ENCODE peak calls at places on chromosomes 4 and X, in nine cellular contexts. One of them, this sample, is unnamed.

GRCh38 chr4:8200302-8200975 is 1.3 kb downstream of the SH3TC1 start:
- DNase-seq in fibroblast of mammary gland: peak
- DNase-seq in left lung: peak
- DNase-seq in fibroblast of pulmonary artery: peak
- DNase-seq in lower lobe of right lung: peak
- DNase-seq in transverse colon: peak
- DNase-seq in AG10803: no peak
- DNase-seq in AG04449: no peak
- DNase-seq in BJ: no peak
- DNase-seq in this sample: no peak

GRCh38 chrX:1853916-1854315 is 239.1 kb downstream of the ASMT start:
- DNase-seq in fibroblast of mammary gland: no peak
- DNase-seq in left lung: no peak
- DNase-seq in fibroblast of pulmonary artery: no peak
- DNase-seq in lower lobe of right lung: no peak
- DNase-seq in transverse colon: no peak
- DNase-seq in AG10803: no peak
- DNase-seq in AG04449: no peak
- DNase-seq in BJ: no peak
- DNase-seq in this sample: no peak

GRCh38 chrX:106698693-106699092 is 27.8 kb upstream of the RNF128 start:
- DNase-seq in fibroblast of mammary gland: peak
- DNase-seq in left lung: no peak
- DNase-seq in fibroblast of pulmonary artery: peak
- DNase-seq in lower lobe of right lung: no peak
- DNase-seq in transverse colon: no peak
- DNase-seq in AG10803: peak
- DNase-seq in AG04449: no peak
- DNase-seq in BJ: no peak
- DNase-seq in this sample: peak

GRCh38 chr4:110620352-110621327 is 2.2 kb downstream of the PITX2 start:
- DNase-seq in fibroblast of mammary gland: no peak
- DNase-seq in left lung: peak
- DNase-seq in fibroblast of pulmonary artery: peak
- DNase-seq in lower lobe of right lung: no peak
- DNase-seq in transverse colon: peak
- DNase-seq in AG10803: no peak
- DNase-seq in AG04449: no peak
- DNase-seq in BJ: no peak
- DNase-seq in this sample: no peak

GRCh38 chr4:89482926-89483595 is 175.5 kb upstream of the GPRIN3 start:
- DNase-seq in fibroblast of mammary gland: peak
- DNase-seq in left lung: peak
- DNase-seq in fibroblast of pulmonary artery: peak
- DNase-seq in lower lobe of right lung: no peak
- DNase-seq in transverse colon: no peak
- DNase-seq in AG10803: no peak
- DNase-seq in AG04449: no peak
- DNase-seq in BJ: no peak
- DNase-seq in this sample: no peak

GRCh38 chrX:20519077-20519617 is 252.4 kb upstream of the RPS6KA3 start:
- DNase-seq in fibroblast of mammary gland: no peak
- DNase-seq in left lung: no peak
- DNase-seq in fibroblast of pulmonary artery: no peak
- DNase-seq in lower lobe of right lung: no peak
- DNase-seq in transverse colon: no peak
- DNase-seq in AG10803: no peak
- DNase-seq in AG04449: no peak
- DNase-seq in BJ: no peak
- DNase-seq in this sample: no peak

GRCh38 chr4:154999950-155000578 is 208.4 kb upstream of the NPY2R start:
- DNase-seq in fibroblast of mammary gland: peak
- DNase-seq in left lung: no peak
- DNase-seq in fibroblast of pulmonary artery: no peak
- DNase-seq in lower lobe of right lung: no peak
- DNase-seq in transverse colon: no peak
- DNase-seq in AG10803: no peak
- DNase-seq in AG04449: no peak
- DNase-seq in BJ: no peak
- DNase-seq in this sample: no peak

GRCh38 chr4:185535818-185536729 is 767 bp upstream of the PDLIM3 start:
- DNase-seq in fibroblast of mammary gland: peak
- DNase-seq in left lung: no peak
- DNase-seq in fibroblast of pulmonary artery: peak
- DNase-seq in lower lobe of right lung: no peak
- DNase-seq in transverse colon: peak
- DNase-seq in AG10803: peak
- DNase-seq in AG04449: no peak
- DNase-seq in BJ: no peak
- DNase-seq in this sample: no peak

GRCh38 chrX:124354648-124355047 is 8.3 kb downstream of the SH2D1A start:
- DNase-seq in fibroblast of mammary gland: no peak
- DNase-seq in left lung: no peak
- DNase-seq in fibroblast of pulmonary artery: no peak
- DNase-seq in lower lobe of right lung: no peak
- DNase-seq in transverse colon: no peak
- DNase-seq in AG10803: no peak
- DNase-seq in AG04449: no peak
- DNase-seq in BJ: no peak
- DNase-seq in this sample: no peak

GRCh38 chr4:41572414-41572986 is 34.5 kb downstream of the LIMCH1 start:
- DNase-seq in fibroblast of mammary gland: peak
- DNase-seq in left lung: no peak
- DNase-seq in fibroblast of pulmonary artery: no peak
- DNase-seq in lower lobe of right lung: no peak
- DNase-seq in transverse colon: no peak
- DNase-seq in AG10803: no peak
- DNase-seq in AG04449: no peak
- DNase-seq in BJ: peak
- DNase-seq in this sample: no peak

GRCh38 chr4:37837446-37837845 is 11.0 kb downstream of the PGM2 start:
- DNase-seq in fibroblast of mammary gland: peak
- DNase-seq in left lung: no peak
- DNase-seq in fibroblast of pulmonary artery: peak
- DNase-seq in lower lobe of right lung: no peak
- DNase-seq in transverse colon: no peak
- DNase-seq in AG10803: peak
- DNase-seq in AG04449: peak
- DNase-seq in BJ: peak
- DNase-seq in this sample: peak

GRCh38 chrX:140762061-140762460 is 52.5 kb downstream of the LINC00632 start:
- DNase-seq in fibroblast of mammary gland: peak
- DNase-seq in left lung: no peak
- DNase-seq in fibroblast of pulmonary artery: peak
- DNase-seq in lower lobe of right lung: no peak
- DNase-seq in transverse colon: peak
- DNase-seq in AG10803: peak
- DNase-seq in AG04449: no peak
- DNase-seq in BJ: no peak
- DNase-seq in this sample: no peak

GRCh38 chrX:37405954-37406353 is 56.8 kb downstream of the PRRG1 start:
- DNase-seq in fibroblast of mammary gland: peak
- DNase-seq in left lung: no peak
- DNase-seq in fibroblast of pulmonary artery: peak
- DNase-seq in lower lobe of right lung: no peak
- DNase-seq in transverse colon: no peak
- DNase-seq in AG10803: peak
- DNase-seq in AG04449: peak
- DNase-seq in BJ: no peak
- DNase-seq in this sample: no peak

GRCh38 chr4:90845777-90846176 is 718.6 kb downstream of the CCSER1 start:
- DNase-seq in fibroblast of mammary gland: no peak
- DNase-seq in left lung: no peak
- DNase-seq in fibroblast of pulmonary artery: peak
- DNase-seq in lower lobe of right lung: no peak
- DNase-seq in transverse colon: no peak
- DNase-seq in AG10803: no peak
- DNase-seq in AG04449: no peak
- DNase-seq in BJ: no peak
- DNase-seq in this sample: no peak

GRCh38 chr4:96972920-96973319 is 1133.0 kb downstream of the PDHA2 start:
- DNase-seq in fibroblast of mammary gland: no peak
- DNase-seq in left lung: no peak
- DNase-seq in fibroblast of pulmonary artery: no peak
- DNase-seq in lower lobe of right lung: no peak
- DNase-seq in transverse colon: no peak
- DNase-seq in AG10803: no peak
- DNase-seq in AG04449: no peak
- DNase-seq in BJ: no peak
- DNase-seq in this sample: no peak

GRCh38 chr4:145511913-145512522 is 30.4 kb downstream of the SMAD1 start:
- DNase-seq in fibroblast of mammary gland: peak
- DNase-seq in left lung: no peak
- DNase-seq in fibroblast of pulmonary artery: peak
- DNase-seq in lower lobe of right lung: no peak
- DNase-seq in transverse colon: no peak
- DNase-seq in AG10803: peak
- DNase-seq in AG04449: no peak
- DNase-seq in BJ: no peak
- DNase-seq in this sample: no peak

GRCh38 chr4:22413416-22413815 is 102.5 kb downstream of the ADGRA3 start:
- DNase-seq in fibroblast of mammary gland: no peak
- DNase-seq in left lung: no peak
- DNase-seq in fibroblast of pulmonary artery: no peak
- DNase-seq in lower lobe of right lung: no peak
- DNase-seq in transverse colon: no peak
- DNase-seq in AG10803: no peak
- DNase-seq in AG04449: no peak
- DNase-seq in BJ: no peak
- DNase-seq in this sample: no peak

GRCh38 chr4:94158883-94159282 is 48.8 kb upstream of the SMARCAD1 start:
- DNase-seq in fibroblast of mammary gland: no peak
- DNase-seq in left lung: no peak
- DNase-seq in fibroblast of pulmonary artery: no peak
- DNase-seq in lower lobe of right lung: no peak
- DNase-seq in transverse colon: no peak
- DNase-seq in AG10803: no peak
- DNase-seq in AG04449: no peak
- DNase-seq in BJ: no peak
- DNase-seq in this sample: no peak

GRCh38 chr4:13347517-13348125 is 136.5 kb downstream of the RAB28 start:
- DNase-seq in fibroblast of mammary gland: no peak
- DNase-seq in left lung: no peak
- DNase-seq in fibroblast of pulmonary artery: no peak
- DNase-seq in lower lobe of right lung: no peak
- DNase-seq in transverse colon: no peak
- DNase-seq in AG10803: peak
- DNase-seq in AG04449: no peak
- DNase-seq in BJ: no peak
- DNase-seq in this sample: no peak

GRCh38 chr4:48939785-48940184 is 33.2 kb upstream of the OCIAD2 start:
- DNase-seq in fibroblast of mammary gland: peak
- DNase-seq in left lung: no peak
- DNase-seq in fibroblast of pulmonary artery: peak
- DNase-seq in lower lobe of right lung: no peak
- DNase-seq in transverse colon: no peak
- DNase-seq in AG10803: peak
- DNase-seq in AG04449: peak
- DNase-seq in BJ: peak
- DNase-seq in this sample: peak

GRCh38 chr4:169909897-169910296 is 116.3 kb downstream of the MFAP3L start:
- DNase-seq in fibroblast of mammary gland: no peak
- DNase-seq in left lung: no peak
- DNase-seq in fibroblast of pulmonary artery: no peak
- DNase-seq in lower lobe of right lung: no peak
- DNase-seq in transverse colon: no peak
- DNase-seq in AG10803: no peak
- DNase-seq in AG04449: no peak
- DNase-seq in BJ: no peak
- DNase-seq in this sample: no peak

DNA sequence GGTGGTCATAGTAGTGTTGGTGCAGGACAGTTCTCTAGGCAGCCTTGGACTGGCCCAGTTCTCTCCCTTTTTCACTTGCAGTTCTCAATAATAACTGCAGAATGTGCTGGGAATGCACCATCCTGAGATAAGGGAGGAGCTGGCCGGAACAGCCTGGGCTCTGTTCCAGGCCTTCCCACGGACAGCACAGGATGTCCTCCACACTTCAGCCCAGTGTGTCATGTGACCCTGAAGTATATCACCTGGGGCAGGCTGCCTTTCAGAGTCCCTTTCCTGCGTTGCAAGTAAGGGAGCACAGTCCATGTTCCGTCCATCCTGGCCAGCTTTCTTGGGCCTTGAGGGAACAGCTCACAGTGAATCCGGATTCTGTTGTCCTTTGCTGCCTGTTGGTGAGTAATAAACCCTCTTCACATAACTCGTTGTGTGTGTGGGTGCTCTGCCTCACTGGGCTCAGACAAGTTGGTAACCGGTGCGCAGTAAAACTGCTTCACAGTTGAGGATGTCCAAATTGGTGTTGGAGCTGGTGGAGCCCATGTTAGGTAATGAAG is 32.3 kb upstream of the BBS12 start:
- DNase-seq in fibroblast of mammary gland: peak
- DNase-seq in left lung: no peak
- DNase-seq in fibroblast of pulmonary artery: peak
- DNase-seq in lower lobe of right lung: no peak
- DNase-seq in transverse colon: peak
- DNase-seq in AG10803: no peak
- DNase-seq in AG04449: no peak
- DNase-seq in BJ: no peak
- DNase-seq in this sample: no peak
- H3K4me3 ChIP-seq in fibroblast of mammary gland: peak
- H3K4me3 ChIP-seq in left lung: no peak
- H3K4me3 ChIP-seq in fibroblast of pulmonary artery: peak
- H3K4me3 ChIP-seq in lower lobe of right lung: no peak
- H3K4me3 ChIP-seq in transverse colon: no peak
- H3K4me3 ChIP-seq in AG10803: no peak
- H3K4me3 ChIP-seq in AG04449: no peak
- H3K4me3 ChIP-seq in BJ: no peak
- H3K4me3 ChIP-seq in this sample: no peak

GRCh38 chrX:29762006-29762405 is 453.4 kb upstream of the MAGEB2 start:
- DNase-seq in fibroblast of mammary gland: no peak
- DNase-seq in left lung: no peak
- DNase-seq in fibroblast of pulmonary artery: no peak
- DNase-seq in lower lobe of right lung: no peak
- DNase-seq in transverse colon: no peak
- DNase-seq in AG10803: no peak
- DNase-seq in AG04449: no peak
- DNase-seq in BJ: no peak
- DNase-seq in this sample: no peak
- TF ChIP-seq CTCF in fibroblast of mammary gland: no peak
- TF ChIP-seq CTCF in left lung: no peak
- TF ChIP-seq CTCF in fibroblast of pulmonary artery: no peak
- TF ChIP-seq CTCF in lower lobe of right lung: no peak
- TF ChIP-seq CTCF in transverse colon: no peak
- TF ChIP-seq CTCF in AG10803: no peak
- TF ChIP-seq CTCF in AG04449: no peak
- TF ChIP-seq CTCF in BJ: no peak
- TF ChIP-seq CTCF in this sample: no peak

GRCh38 chr4:137532869-137533236 is 559 bp upstream of the PCDH18 start:
- DNase-seq in fibroblast of mammary gland: no peak
- DNase-seq in left lung: no peak
- DNase-seq in fibroblast of pulmonary artery: no peak
- DNase-seq in lower lobe of right lung: no peak
- DNase-seq in transverse colon: no peak
- DNase-seq in AG10803: no peak
- DNase-seq in AG04449: no peak
- DNase-seq in BJ: no peak
- DNase-seq in this sample: no peak
- H3K4me3 ChIP-seq in fibroblast of mammary gland: peak
- H3K4me3 ChIP-seq in left lung: peak
- H3K4me3 ChIP-seq in fibroblast of pulmonary artery: peak
- H3K4me3 ChIP-seq in lower lobe of right lung: peak
- H3K4me3 ChIP-seq in transverse colon: peak
- H3K4me3 ChIP-seq in AG10803: peak
- H3K4me3 ChIP-seq in AG04449: peak
- H3K4me3 ChIP-seq in BJ: peak
- H3K4me3 ChIP-seq in this sample: peak

GRCh38 chr4:63786181-63786580 is 623.1 kb downstream of the TECRL start:
- DNase-seq in fibroblast of mammary gland: no peak
- DNase-seq in left lung: no peak
- DNase-seq in fibroblast of pulmonary artery: no peak
- DNase-seq in lower lobe of right lung: no peak
- DNase-seq in transverse colon: no peak
- DNase-seq in AG10803: no peak
- DNase-seq in AG04449: no peak
- DNase-seq in BJ: no peak
- DNase-seq in this sample: no peak
- TF ChIP-seq CTCF in fibroblast of mammary gland: no peak
- TF ChIP-seq CTCF in left lung: no peak
- TF ChIP-seq CTCF in fibroblast of pulmonary artery: no peak
- TF ChIP-seq CTCF in lower lobe of right lung: no peak
- TF ChIP-seq CTCF in transverse colon: no peak
- TF ChIP-seq CTCF in AG10803: no peak
- TF ChIP-seq CTCF in AG04449: no peak
- TF ChIP-seq CTCF in BJ: no peak
- TF ChIP-seq CTCF in this sample: no peak